ENCODE peak calls at places on chromosomes 3 and 15, in four cellular contexts. Z is WTC11, H is HepG2, F is GM12878. J is an unnamed sample.

GRCh38 chr15:71237456-71238188 is 122.4 kb downstream of the THSD4 start:
- DNase-seq in F (no peak), H (peak; percentile 21), Z (no peak), J (peak; percentile 16)

GRCh38 chr3:66747251-66747650 is 246.4 kb upstream of the LRIG1 start:
- DNase-seq in H (no peak), Z (no peak), F (no peak), J (no peak)

GRCh38 chr15:76905855-76906254 is 715 bp upstream of the SCAPER start:
- DNase-seq in F (no peak), H (no peak), Z (no peak), J (no peak)

GRCh38 chr3:29247088-29247745 is 33.7 kb upstream of the RBMS3 start:
- DNase-seq in F (no peak), Z (no peak), H (no peak), J (no peak)

GRCh38 chr3:176737480-176738147 is 459.7 kb downstream of the TBL1XR1 start:
- DNase-seq in F (no peak), Z (no peak), H (no peak), J (no peak)

GRCh38 chr3:61589856-61590255 is 28.5 kb downstream of the PTPRG start:
- DNase-seq in H (no peak), Z (no peak), F (no peak), J (peak; percentile 1)

GRCh38 chr3:38438421-38438820 is 15.3 kb upstream of the ACVR2B start:
- DNase-seq in H (no peak), Z (no peak), F (no peak), J (no peak)

GRCh38 chr3:32391643-32392529 is at the start of gene CMTM7:
- DNase-seq in F (no peak), Z (peak; percentile 72), H (peak; percentile 39), J (peak; percentile 74)

GRCh38 chr3:150764607-150765366 is 1.8 kb upstream of the SIAH2 start:
- DNase-seq in H (no peak), F (no peak), Z (no peak), J (no peak)

GRCh38 chr3:77449459-77449858 is 409.6 kb downstream of the ROBO2 start:
- DNase-seq in Z (no peak), F (no peak), H (no peak), J (no peak)

GRCh38 chr15:44158111-44158510 is 37.0 kb downstream of the FRMD5 start:
- DNase-seq in Z (no peak), H (no peak), F (no peak), J (no peak)

GRCh38 chr15:27797765-27798164 is 301.4 kb downstream of the OCA2 start:
- DNase-seq in H (no peak), Z (no peak), F (no peak), J (no peak)

GRCh38 chr15:63405683-63406456 is 24.2 kb upstream of the CA12 start:
- DNase-seq in Z (no peak), F (no peak), H (no peak), J (no peak)

DNA sequence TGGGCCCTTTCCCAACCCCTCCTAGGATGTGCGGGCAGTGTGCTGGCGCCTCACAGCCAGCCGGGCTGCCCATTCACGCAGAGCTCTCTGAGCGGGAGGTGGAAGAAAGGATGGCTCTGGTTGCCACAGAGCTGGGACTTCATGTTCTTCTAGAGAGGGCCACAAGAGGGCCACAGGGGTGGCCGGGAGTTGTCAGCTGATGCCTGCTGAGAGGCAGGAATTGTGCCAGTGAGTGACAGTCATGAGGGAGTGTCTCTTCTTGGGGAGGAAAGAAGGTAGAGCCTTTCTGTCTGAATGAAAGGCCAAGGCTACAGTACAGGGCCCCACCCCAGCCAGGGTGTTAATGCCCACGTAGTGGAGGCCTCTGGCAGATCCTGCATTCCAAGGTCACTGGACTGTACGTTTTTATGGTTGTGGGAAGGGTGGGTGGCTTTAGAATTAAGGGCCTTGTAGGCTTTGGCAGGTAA is 8.3 kb downstream of the FAM131A start:
- DNase-seq in F (no peak), Z (peak; percentile 73), H (peak; percentile 84), J (peak; percentile 88)
- TF ChIP-seq ETV6 in F (no peak), Z (no peak), H (no peak), J (no peak)

GRCh38 chr15:62164500-62165028 is 521 bp downstream of the C2CD4B start:
- DNase-seq in H (no peak), F (no peak), Z (peak; percentile 69), J (no peak)
- TF ChIP-seq TCF7 in H (no peak), F (no peak), Z (no peak), J (no peak)

GRCh38 chr3:105233056-105233455 is 133.7 kb upstream of the ALCAM start:
- DNase-seq in Z (no peak), F (no peak), H (no peak), J (no peak)

GRCh38 chr3:105238367-105238766 is 128.3 kb upstream of the ALCAM start:
- DNase-seq in Z (no peak), H (no peak), F (no peak), J (no peak)

GRCh38 chr3:105232536-105232935 is 134.2 kb upstream of the ALCAM start:
- DNase-seq in H (no peak), F (no peak), Z (no peak), J (no peak)

DNA sequence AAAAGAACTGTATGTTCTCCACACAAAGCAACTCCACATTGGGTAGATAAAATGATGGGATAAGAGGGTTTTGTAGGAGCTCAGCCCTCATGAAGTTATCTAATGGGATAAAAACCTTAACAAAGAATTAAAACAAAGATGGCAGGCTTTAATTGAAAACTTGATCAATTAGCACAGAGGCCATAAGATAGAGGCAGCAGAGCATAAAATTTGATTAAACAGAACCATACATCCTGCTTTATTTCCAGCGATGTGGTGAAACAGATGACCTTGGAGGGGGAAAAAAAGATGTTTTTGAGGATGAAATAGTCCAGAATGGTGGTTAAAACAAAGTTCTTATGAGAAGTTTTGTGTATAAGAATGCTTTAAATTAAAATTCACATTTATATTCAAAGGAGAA is 130.9 kb upstream of the ALCAM start:
- DNase-seq in H (no peak), F (no peak), Z (no peak), J (no peak)
- TF ChIP-seq ETV6 in H (no peak), F (no peak), Z (no peak), J (no peak)

GRCh38 chr3:70531063-70531657 is 218.7 kb upstream of the MDFIC2 start:
- DNase-seq in F (no peak), Z (no peak), H (peak; percentile 4), J (peak; percentile 5)
- TF ChIP-seq TCF7 in F (no peak), Z (no peak), H (no peak), J (no peak)

DNA sequence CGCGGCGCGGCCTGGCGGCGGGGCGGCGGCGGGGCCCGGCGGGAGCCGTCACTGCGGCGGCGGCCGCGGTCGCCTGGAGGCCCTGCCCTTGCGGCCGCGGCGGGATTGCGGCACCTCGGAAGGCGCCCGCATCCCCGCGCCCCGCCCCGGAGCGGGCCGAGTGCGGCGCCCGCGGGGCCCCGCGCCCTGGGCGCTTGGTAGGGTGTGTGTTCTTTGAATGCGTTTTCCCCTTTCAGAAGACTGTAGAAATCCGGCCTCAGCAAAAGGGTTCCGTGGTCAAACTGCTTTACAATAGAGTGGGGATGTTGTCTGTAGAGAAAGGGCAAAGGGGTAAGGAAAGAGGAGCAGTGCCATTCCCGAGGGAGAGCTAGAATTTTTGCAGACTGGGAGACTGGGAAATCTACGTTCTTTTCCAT is 554 bp downstream of the SNRK start:
- DNase-seq in H (no peak), Z (no peak), F (no peak), J (no peak)
- TF ChIP-seq ETV6 in H (no peak), Z (no peak), F (no peak), J (no peak)

GRCh38 chr3:31166249-31166885 is 271.9 kb upstream of the GADL1 start:
- DNase-seq in F (no peak), Z (no peak), H (no peak), J (no peak)
- TF ChIP-seq TCF7 in F (no peak), Z (no peak), H (no peak), J (no peak)